ENCODE peak calls at places on chromosomes 16 and 17, in seven cellular contexts. F is activated CD4-positive, alpha-beta T cell treated with anti-CD3 and anti-CD28 coated beads, Interleukin-2, amount 10 ng/mL, durations not matched to agents 7 days and 5 days; J is activated naive CD4-positive, alpha-beta T cell treated with anti-CD3 and anti-CD28 coated beads for 36 hours; T is AG08396; D is uterus; P is midbrain; R is cardiac muscle cell. A is an unnamed sample.

GRCh38 chr17:83010323-83011200 is 68.8 kb upstream of the METRNL start:
- DNase-seq in F (no peak), J (no peak), T (peak; percentile 76), D (peak; percentile 11), P (no peak), R (no peak), A (no peak)

GRCh38 chr16:85759631-85760419 is 8.9 kb upstream of the C16orf74 start:
- DNase-seq in F (peak; percentile 22), J (peak; percentile 29), T (no peak), D (no peak), P (no peak), R (no peak), A (no peak)

GRCh38 chr17:67689534-67690177 is 28.1 kb upstream of the NOL11 start:
- DNase-seq in F (peak; percentile 74), J (peak; percentile 71), T (peak; percentile 63), D (peak; percentile 18), P (peak; percentile 77), R (peak; percentile 79), A (peak; percentile 69)

GRCh38 chr16:57775661-57776469 is 26.4 kb downstream of the KIFC3 start:
- DNase-seq in F (no peak), J (no peak), T (no peak), D (no peak), P (peak; percentile 62), R (peak; percentile 21), A (no peak)

GRCh38 chr16:5604770-5605169 is 507.2 kb upstream of the EEF2KMT start:
- DNase-seq in F (no peak), J (peak; percentile 4), T (no peak), D (no peak), P (no peak), R (no peak), A (no peak)

GRCh38 chr16:12295395-12295794 is 318.9 kb downstream of the SNX29 start:
- DNase-seq in F (no peak), J (no peak), T (no peak), D (no peak), P (no peak), R (no peak), A (no peak)

GRCh38 chr16:8655184-8655717 is 19.2 kb upstream of the ABAT start:
- DNase-seq in F (peak; percentile 54), J (peak; percentile 66), T (no peak), D (no peak), P (no peak), R (peak; percentile 27), A (no peak)

GRCh38 chr16:17205279-17206139 is 265.3 kb downstream of the XYLT1 start:
- DNase-seq in F (no peak), J (no peak), T (peak; percentile 61), D (no peak), P (no peak), R (no peak), A (peak; percentile 51)

GRCh38 chr17:78717431-78717980 is 64.6 kb downstream of the CYTH1 start:
- DNase-seq in F (no peak), J (no peak), T (peak; percentile 62), D (peak; percentile 28), P (peak; percentile 93), R (peak; percentile 64), A (no peak)

A was measured in ureter.